ENCODE peak calls at places on chromosomes 4 and X, in seven cellular contexts. J, A, I, U, W, S and V are unnamed samples.
A peak's percentile ranks its signal among the peaks of the same experiment; 100 is the strongest.

GRCh38 chrX:13469963-13470679 is 99.3 kb upstream of the EGFL6 start:
- DNase-seq in J (no peak), A (peak; percentile 75), I (no peak), U (no peak), W (no peak), S (no peak), V (peak; percentile 70)

GRCh38 chr4:2799444-2799911 is 6.6 kb downstream of the SH3BP2 start:
- DNase-seq in J (no peak), A (no peak), I (peak; percentile 72), U (no peak), W (peak; percentile 14), S (peak; percentile 64), V (no peak)

GRCh38 chr4:111540661-111541060 is 604.6 kb upstream of the FAM241A start:
- DNase-seq in J (no peak), A (no peak), I (no peak), U (no peak), W (no peak), S (no peak), V (no peak)

GRCh38 chr4:65046496-65047101 is 623.7 kb downstream of the EPHA5 start:
- DNase-seq in J (no peak), A (no peak), I (no peak), U (peak; percentile 51), W (peak; percentile 16), S (no peak), V (no peak)

GRCh38 chrX:134634691-134635090 is 23.6 kb downstream of the PLAC1 start:
- DNase-seq in J (no peak), A (peak; percentile 81), I (no peak), U (no peak), W (no peak), S (no peak), V (peak; percentile 75)

GRCh38 chrX:111164728-111165127 is 68.7 kb downstream of the PAK3 start:
- DNase-seq in J (peak; percentile 0), A (peak; percentile 2), I (no peak), U (no peak), W (no peak), S (no peak), V (peak; percentile 0)

GRCh38 chrX:115058276-115058675 is 40.9 kb upstream of the IL13RA2 start:
- DNase-seq in J (no peak), A (peak; percentile 91), I (no peak), U (peak; percentile 88), W (no peak), S (no peak), V (peak; percentile 95)

GRCh38 chrX:71533850-71534515 is 1.1 kb downstream of the OGT start:
- DNase-seq in J (peak; percentile 70), A (peak; percentile 32), I (peak; percentile 45), U (no peak), W (peak; percentile 30), S (peak; percentile 64), V (peak; percentile 49)

GRCh38 chrX:149511081-149511480 is 6.0 kb upstream of the IDS start:
- DNase-seq in J (no peak), A (peak; percentile 50), I (no peak), U (no peak), W (no peak), S (no peak), V (peak; percentile 16)

GRCh38 chr4:72119946-72120345 is 88.1 kb downstream of the NPFFR2 start:
- DNase-seq in J (no peak), A (no peak), I (no peak), U (no peak), W (no peak), S (no peak), V (no peak)

GRCh38 chr4:13980317-13980716 is 352.8 kb upstream of the BOD1L1 start:
- DNase-seq in J (no peak), A (peak; percentile 96), I (no peak), U (peak; percentile 94), W (no peak), S (no peak), V (peak; percentile 96)

GRCh38 chrX:111376897-111377601 is 34.9 kb downstream of the DCX start:
- DNase-seq in J (no peak), A (no peak), I (no peak), U (no peak), W (no peak), S (no peak), V (no peak)

GRCh38 chr4:48194986-48195773 is 61.1 kb upstream of the TXK start:
- DNase-seq in J (no peak), A (peak; percentile 12), I (no peak), U (peak; percentile 34), W (no peak), S (no peak), V (peak; percentile 8)

GRCh38 chr4:95761441-95761840 is 78.5 kb upstream of the PDHA2 start:
- DNase-seq in J (no peak), A (peak; percentile 38), I (no peak), U (peak; percentile 24), W (no peak), S (no peak), V (no peak)

GRCh38 chrX:63283331-63283730 is 67.8 kb downstream of the SPIN4 start:
- DNase-seq in J (no peak), A (no peak), I (no peak), U (no peak), W (no peak), S (no peak), V (no peak)

GRCh38 chr4:88866862-88867550 is 169.4 kb upstream of the NAP1L5 start:
- DNase-seq in J (peak; percentile 0), A (peak; percentile 61), I (no peak), U (no peak), W (no peak), S (no peak), V (no peak)

GRCh38 chr4:108694423-108694822 is 44.0 kb downstream of the OSTC start:
- DNase-seq in J (no peak), A (no peak), I (no peak), U (no peak), W (no peak), S (no peak), V (no peak)

GRCh38 chrX:133229361-133229760 is 11.2 kb upstream of the TFDP3 start:
- DNase-seq in J (no peak), A (peak; percentile 17), I (no peak), U (no peak), W (no peak), S (no peak), V (no peak)

GRCh38 chr4:70556856-70557255 is 35.2 kb upstream of the AMBN start:
- DNase-seq in J (no peak), A (peak; percentile 3), I (no peak), U (no peak), W (no peak), S (no peak), V (peak; percentile 4)

GRCh38 chr4:70564033-70564432 is 28.0 kb upstream of the AMBN start:
- DNase-seq in J (no peak), A (no peak), I (no peak), U (no peak), W (no peak), S (no peak), V (no peak)

GRCh38 chr4:70559924-70560323 is 32.1 kb upstream of the AMBN start:
- DNase-seq in J (no peak), A (no peak), I (no peak), U (no peak), W (no peak), S (no peak), V (no peak)

DNA sequence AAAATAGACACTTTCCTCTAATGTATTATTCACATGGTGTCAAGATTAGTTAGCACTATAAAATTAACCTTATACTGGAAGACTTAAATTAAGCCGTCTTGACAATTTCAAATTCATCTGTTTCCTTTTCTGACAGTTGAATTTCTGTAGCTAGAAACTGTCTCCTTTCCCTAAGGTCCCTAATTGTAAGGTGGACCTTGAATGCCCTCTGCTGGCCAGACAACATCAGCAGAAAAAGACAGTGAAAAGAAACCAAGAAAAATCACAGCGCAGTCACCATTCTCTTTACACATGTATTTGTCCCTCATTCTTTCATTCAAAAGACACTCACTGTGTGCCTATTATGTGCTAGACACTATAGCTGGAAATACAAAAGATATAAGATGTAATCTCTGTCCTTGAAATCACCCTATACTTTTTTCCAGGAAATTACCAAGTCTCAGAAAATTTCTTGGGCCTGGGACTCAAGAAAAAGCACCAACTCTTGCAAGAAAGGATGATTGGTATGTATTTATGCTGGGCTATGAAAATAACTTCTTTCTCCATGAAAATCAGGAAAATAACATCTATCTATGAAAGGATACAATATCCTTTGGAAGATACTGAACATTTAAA is 32.7 kb upstream of the AMBN start:
- DNase-seq in J (peak; percentile 55), A (peak; percentile 34), I (no peak), U (peak; percentile 23), W (peak; percentile 21), S (no peak), V (peak; percentile 40)
- TF ChIP-seq CTCF in J (peak; percentile 93), A (peak; percentile 70), I (peak; percentile 65), U (peak; percentile 85), W (peak; percentile 57), S (no peak), V (peak; percentile 89)

GRCh38 chr4:185773419-185773818 is 38.6 kb downstream of the SORBS2 start:
- DNase-seq in J (no peak), A (no peak), I (peak; percentile 67), U (no peak), W (peak; percentile 20), S (no peak), V (no peak)
- H3K4me3 ChIP-seq in J (no peak overlapping the region), A (no peak overlapping the region), I (peak overlapping the region; percentile 37), U (peak overlapping the region; percentile 7), W (no peak overlapping the region), S (no peak overlapping the region), V (no peak overlapping the region)

DNA sequence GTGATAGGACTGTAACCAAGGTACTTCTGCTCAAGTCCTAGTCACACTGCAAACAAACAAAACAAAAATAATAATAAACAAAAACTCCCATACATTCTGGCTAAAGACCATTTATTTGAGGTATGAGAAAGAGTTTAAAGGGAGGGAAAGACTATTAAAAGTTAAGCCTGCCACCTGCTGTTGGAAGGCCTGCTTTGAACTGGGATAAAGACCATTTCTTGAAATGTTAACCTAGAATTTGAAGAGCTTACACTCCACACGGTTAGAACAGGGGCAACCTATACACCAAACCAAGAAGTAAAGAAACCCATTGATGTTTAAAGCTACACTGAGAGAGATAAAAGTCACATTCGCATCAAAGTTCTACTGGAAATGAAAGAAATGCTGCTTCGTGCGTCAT is 548.7 kb upstream of the DIPK2B start:
- DNase-seq in J (no peak), A (no peak), I (no peak), U (no peak), W (no peak), S (no peak), V (no peak)
- TF ChIP-seq CTCF in J (peak; percentile 29), A (peak; percentile 44), I (no peak), U (peak; percentile 35), W (peak; percentile 32), S (no peak), V (peak; percentile 37)

DNA sequence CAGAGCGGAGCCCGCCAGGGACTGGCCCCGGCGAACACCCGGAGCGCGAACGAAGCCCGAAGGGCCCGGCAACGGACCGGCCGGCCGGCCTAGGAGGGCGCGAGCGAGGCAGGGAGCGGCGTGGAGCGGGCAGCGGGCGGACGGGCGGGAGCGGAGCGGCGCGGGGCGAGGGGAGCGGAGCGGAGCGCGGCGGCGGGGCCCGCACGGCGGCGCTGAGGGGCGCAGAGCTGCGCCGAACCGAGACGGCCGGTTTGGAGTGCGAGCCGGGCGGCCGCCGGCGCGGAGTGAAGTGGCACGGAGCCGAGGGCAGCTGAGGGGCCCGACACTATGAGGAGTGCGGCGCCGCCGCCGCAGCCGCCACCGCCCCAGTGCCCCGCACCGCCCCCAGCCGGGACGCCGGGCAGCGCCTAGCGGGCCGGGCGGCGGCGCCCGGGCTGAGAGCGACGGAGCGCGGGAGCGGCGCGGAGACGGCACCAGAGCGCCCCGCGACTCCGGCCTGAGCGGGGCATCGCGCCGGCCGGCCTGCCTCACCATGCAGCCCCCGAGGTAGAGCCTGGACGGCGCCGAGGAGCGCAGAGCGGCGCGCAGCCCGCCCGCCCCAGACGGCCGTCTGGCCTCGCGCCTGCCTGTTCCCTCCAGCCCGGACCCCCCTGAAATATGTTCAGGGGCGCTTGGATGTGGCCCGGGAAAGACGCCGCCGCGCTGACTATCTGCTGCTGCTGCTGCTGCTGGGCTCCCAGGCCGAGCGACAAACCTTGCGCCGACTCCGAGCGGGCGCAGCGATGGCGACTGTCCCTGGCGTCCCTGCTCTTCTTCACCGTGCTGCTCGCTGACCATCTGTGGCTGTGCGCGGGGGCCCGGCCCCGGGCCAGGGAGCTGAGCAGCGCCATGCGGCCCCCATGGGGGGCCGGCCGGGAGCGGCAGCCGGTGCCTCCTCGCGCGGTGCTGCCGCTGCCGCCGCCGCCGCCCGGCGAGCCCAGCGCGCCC is 793 bp downstream of the NALF2 start:
- DNase-seq in J (peak; percentile 22), A (no peak), I (no peak), U (no peak), W (no peak), S (no peak), V (no peak)
- H3K4me3 ChIP-seq in J (peak overlapping the region; percentile 84), A (no peak overlapping the region), I (peak overlapping the region; percentile 51), U (peak overlapping the region; percentile 24), W (peak overlapping the region; percentile 25), S (no peak overlapping the region), V (no peak overlapping the region)